ENCODE peak calls at places on chromosome 7, in nine cellular contexts. Q, Y, H, I, G, D, F, X and B are unnamed samples.

GRCh38 chr7:100132697-100133137 is 6.0 kb downstream of the MBLAC1 start:
- DNase-seq in F (no peak), D (peak), Y (peak), X (peak), G (peak), I (peak), Q (peak), H (peak), B (no peak)

GRCh38 chr7:112236597-112236996 is 30.1 kb downstream of the ZNF277 start:
- DNase-seq in I (no peak), F (no peak), G (no peak), D (no peak), H (no peak), Y (no peak), X (no peak), Q (no peak), B (no peak)

GRCh38 chr7:157056957-157057902 is 46.8 kb upstream of the MNX1 start:
- DNase-seq in X (no peak), H (no peak), F (no peak), Q (no peak), I (no peak), Y (no peak), G (no peak), D (no peak), B (no peak)

GRCh38 chr7:5693529-5693928 is 87.9 kb downstream of the RNF216 start:
- DNase-seq in Q (no peak), Y (peak), F (no peak), G (peak), D (peak), H (no peak), I (no peak), X (peak), B (no peak)

GRCh38 chr7:7177044-7177517 is 5.3 kb upstream of the C1GALT1 start:
- DNase-seq in I (no peak), Y (peak), X (peak), G (no peak), Q (no peak), D (peak), F (no peak), H (no peak), B (no peak)

GRCh38 chr7:44052771-44053365 is 8.4 kb downstream of the DBNL start:
- DNase-seq in H (no peak), F (peak), I (no peak), D (no peak), Y (no peak), X (no peak), G (peak), Q (no peak), B (peak)

GRCh38 chr7:151091431-151091830 is 5.2 kb downstream of the AGAP3 start:
- DNase-seq in F (no peak), Q (no peak), Y (no peak), X (peak), I (no peak), H (no peak), D (no peak), G (no peak), B (no peak)

GRCh38 chr7:6636741-6637543 is at the start of gene ZNF316:
- DNase-seq in G (peak), Q (peak), F (peak), Y (peak), X (peak), D (peak), H (peak), I (no peak), B (peak)

GRCh38 chr7:14639801-14640200 is 262.8 kb downstream of the DGKB start:
- DNase-seq in Y (no peak), Q (no peak), G (no peak), H (no peak), F (no peak), X (no peak), D (no peak), I (no peak), B (no peak)

GRCh38 chr7:106344861-106345260 is 60.1 kb upstream of the NAMPT start:
- DNase-seq in I (no peak), H (no peak), X (no peak), D (peak), Y (peak), F (no peak), Q (no peak), G (no peak), B (no peak)

GRCh38 chr7:127907638-127908040 is 123.6 kb downstream of the LRRC4 start:
- DNase-seq in H (no peak), Q (no peak), Y (peak), I (no peak), X (peak), D (peak), F (no peak), G (no peak), B (no peak)

GRCh38 chr7:98969386-98969785 is 91.1 kb downstream of the TRRAP start:
- DNase-seq in I (no peak), F (no peak), H (no peak), Q (no peak), D (no peak), G (no peak), Y (no peak), X (no peak), B (no peak)

GRCh38 chr7:79377097-79377496 is 76.4 kb downstream of the MAGI2 start:
- DNase-seq in G (no peak), I (no peak), Q (no peak), Y (no peak), H (no peak), D (peak), F (no peak), X (no peak), B (no peak)

GRCh38 chr7:88480901-88481300 is 174.2 kb upstream of the STEAP4 start:
- DNase-seq in G (peak), Y (no peak), X (peak), I (no peak), H (no peak), D (no peak), F (no peak), Q (no peak), B (no peak)

GRCh38 chr7:98613601-98614425 is 3.3 kb upstream of the NPTX2 start:
- DNase-seq in Y (peak), G (no peak), I (no peak), D (peak), F (no peak), H (no peak), Q (no peak), X (peak), B (no peak)

GRCh38 chr7:12895296-12895695 is 207.9 kb downstream of the ARL4A start:
- DNase-seq in F (no peak), G (no peak), H (no peak), Q (no peak), Y (no peak), X (no peak), D (no peak), I (no peak), B (no peak)

GRCh38 chr7:237385-237784 is 45.0 kb downstream of the FAM20C start:
- DNase-seq in I (no peak), F (no peak), G (no peak), H (no peak), D (no peak), Y (no peak), Q (no peak), X (no peak), B (no peak)

GRCh38 chr7:44881610-44882009 is 3.7 kb downstream of the PURB start:
- DNase-seq in D (peak), Y (peak), I (no peak), H (no peak), X (no peak), Q (no peak), G (no peak), F (no peak), B (no peak)

GRCh38 chr7:12436896-12437535 is 33.4 kb upstream of the VWDE start:
- DNase-seq in F (no peak), G (no peak), X (no peak), Y (peak), I (no peak), D (peak), H (no peak), Q (no peak), B (peak)

GRCh38 chr7:20238754-20239324 is 21.7 kb upstream of the MACC1 start:
- DNase-seq in X (no peak), H (no peak), F (no peak), G (no peak), Y (no peak), I (no peak), Q (no peak), D (no peak), B (no peak)